ENCODE peak calls at places on chromosomes 1 and 21, in seven cellular contexts. O is AG09309, C is tibial artery, M is bronchial epithelial cell, L is colonic mucosa, G is IMR-90, U is ascending aorta. R is an unnamed sample.

GRCh38 chr21:17930102-17930501 is 110.9 kb upstream of the C21orf91 start:
- DNase-seq in U (no peak), L (no peak), M (no peak), C (no peak), O (no peak), G (no peak), R (no peak)

GRCh38 chr1:29893036-29893723 is 656.9 kb downstream of the PTPRU start:
- DNase-seq in G (no peak), C (no peak), L (no peak), U (no peak), M (no peak), O (no peak), R (no peak)

GRCh38 chr1:184892116-184892515 is 82.2 kb downstream of the NIBAN1 start:
- DNase-seq in M (peak; percentile 76), O (no peak), L (no peak), G (peak; percentile 27), U (no peak), C (no peak), R (no peak)

GRCh38 chr1:198400063-198400462 is 140.4 kb downstream of the ATP6V1G3 start:
- DNase-seq in U (no peak), C (no peak), G (no peak), O (no peak), M (no peak), L (no peak), R (no peak)

GRCh38 chr21:46634966-46635323 is 529 bp upstream of the PRMT2 start:
- DNase-seq in C (no peak), L (peak; percentile 66), U (peak; percentile 85), O (peak; percentile 73), M (peak; percentile 68), G (peak; percentile 87), R (peak; percentile 88)

GRCh38 chr1:200558866-200559459 is 61.6 kb downstream of the KIF14 start:
- DNase-seq in G (peak; percentile 77), U (no peak), L (no peak), C (no peak), M (peak; percentile 67), O (peak; percentile 28), R (peak; percentile 84)

GRCh38 chr1:206713910-206714312 is 29.2 kb downstream of the MAPKAPK2 start:
- DNase-seq in M (no peak), C (no peak), G (peak; percentile 62), L (no peak), O (no peak), U (no peak), R (no peak)

GRCh38 chr1:105427543-105427942 is 1628.9 kb upstream of the PRMT6 start:
- DNase-seq in U (no peak), G (no peak), L (no peak), O (no peak), M (peak; percentile 2), C (no peak), R (peak; percentile 13)

GRCh38 chr1:206013017-206013800 is 10.0 kb upstream of the RAB7B start:
- DNase-seq in L (peak; percentile 14), U (no peak), M (no peak), C (no peak), G (no peak), O (no peak), R (no peak)

GRCh38 chr1:93615201-93616150 is 66.2 kb downstream of the BCAR3 start:
- DNase-seq in U (no peak), C (no peak), G (peak; percentile 77), O (peak; percentile 86), M (peak; percentile 84), L (peak; percentile 38), R (peak; percentile 71)

GRCh38 chr1:226110249-226111108 is 48.0 kb downstream of the H3-3A start:
- DNase-seq in O (no peak), C (peak; percentile 83), M (no peak), U (peak; percentile 90), G (peak; percentile 58), L (peak; percentile 67), R (peak; percentile 81)

GRCh38 chr1:58932820-58933598 is 149.2 kb upstream of the JUN start:
- DNase-seq in O (peak; percentile 66), C (peak; percentile 69), L (peak; percentile 96), U (peak; percentile 67), G (peak; percentile 76), M (peak; percentile 99), R (peak; percentile 82)

GRCh38 chr1:48870596-48870995 is 93.9 kb upstream of the BEND5 start:
- DNase-seq in G (no peak), U (no peak), O (no peak), C (no peak), M (peak; percentile 44), L (no peak), R (peak; percentile 40)

GRCh38 chr1:30147188-30147587 is 576.2 kb downstream of the MATN1 start:
- DNase-seq in L (no peak), O (no peak), U (no peak), M (no peak), C (no peak), G (no peak), R (no peak)

GRCh38 chr1:57206038-57206437 is 217.8 kb downstream of the DAB1 start:
- DNase-seq in C (no peak), O (no peak), U (no peak), G (no peak), L (no peak), M (no peak), R (no peak)

GRCh38 chr1:245991266-245991665 is 515.8 kb downstream of the SMYD3 start:
- DNase-seq in C (no peak), M (no peak), U (no peak), L (no peak), G (no peak), O (no peak), R (no peak)

GRCh38 chr1:55970711-55971110 is 608.7 kb downstream of the PLPP3 start:
- DNase-seq in G (peak; percentile 56), O (peak; percentile 88), U (no peak), L (no peak), C (no peak), M (no peak), R (peak; percentile 26)

GRCh38 chr1:235919127-235919796 is 52.6 kb upstream of the LYST start:
- DNase-seq in O (no peak), U (no peak), M (no peak), C (no peak), L (no peak), G (no peak), R (no peak)

GRCh38 chr1:64826991-64827390 is 82.1 kb downstream of the RAVER2 start:
- DNase-seq in U (no peak), O (peak; percentile 13), C (no peak), M (no peak), L (no peak), G (no peak), R (no peak)

GRCh38 chr1:230114245-230114651 is 47.2 kb downstream of the GALNT2 start:
- DNase-seq in M (no peak), U (no peak), C (no peak), G (peak; percentile 86), O (no peak), L (no peak), R (peak; percentile 82)

GRCh38 chr21:21210552-21210951 is 212.3 kb downstream of the NCAM2 start:
- DNase-seq in U (no peak), G (no peak), M (no peak), L (no peak), C (no peak), O (no peak), R (no peak)

DNA sequence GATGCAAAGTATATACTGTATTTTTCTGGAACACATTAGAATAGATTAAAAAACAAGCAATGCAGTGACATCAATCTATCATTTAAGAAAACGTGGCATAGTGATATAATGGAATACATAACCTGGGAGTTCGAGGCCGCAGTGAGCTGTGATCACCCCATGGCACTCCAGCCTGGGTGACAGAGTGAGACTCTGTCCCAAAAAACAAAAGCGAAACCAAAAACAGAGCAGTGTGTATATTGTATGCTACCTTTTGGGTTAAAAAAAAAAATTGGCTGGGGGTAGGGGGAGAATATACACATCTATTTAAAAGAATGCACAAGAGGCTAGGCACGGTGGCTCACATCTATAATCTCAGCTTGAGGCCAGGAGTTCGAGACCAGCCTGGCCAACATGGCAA is 13.5 kb downstream of the SLC2A1 start:
- DNase-seq in M (no peak), G (no peak), C (no peak), U (no peak), L (no peak), O (no peak), R (no peak)
- H3K4me3 ChIP-seq in M (no peak overlapping the region), G (no peak overlapping the region), C (no peak overlapping the region), U (no peak overlapping the region), L (no peak overlapping the region), O (no peak overlapping the region), R (no peak overlapping the region)

GRCh38 chr1:220787069-220787614 is 429 bp downstream of the MTARC1 start:
- DNase-seq in C (no peak), U (peak; percentile 53), M (peak; percentile 53), L (peak; percentile 86), O (no peak), G (no peak), R (no peak)
- TF ChIP-seq CTCF in C (no peak), U (no peak), M (no peak), L (no peak), O (no peak), G (no peak), R (no peak)

GRCh38 chr1:25818569-25818968 is 1.2 kb upstream of the MTFR1L start:
- DNase-seq in L (no peak), M (no peak), U (no peak), O (no peak), G (no peak), C (no peak), R (no peak)
- H3K4me3 ChIP-seq in L (no peak overlapping the region), M (no peak overlapping the region), U (peak overlapping the region; percentile 91), O (peak overlapping the region; percentile 56), G (no peak overlapping the region), C (peak overlapping the region; percentile 77), R (peak overlapping the region; percentile 3)

GRCh38 chr1:212161231-212161781 is 123.9 kb upstream of the PPP2R5A start:
- DNase-seq in O (peak; percentile 74), M (peak; percentile 77), G (peak; percentile 87), C (no peak), U (no peak), L (no peak), R (peak; percentile 79)

GRCh38 chr1:212167098-212167497 is 118.1 kb upstream of the PPP2R5A start:
- DNase-seq in L (no peak), M (no peak), C (no peak), U (peak; percentile 62), G (peak; percentile 90), O (peak; percentile 13), R (peak; percentile 58)

GRCh38 chr1:212162635-212163034 is 122.6 kb upstream of the PPP2R5A start:
- DNase-seq in M (peak; percentile 50), O (peak; percentile 16), C (no peak), U (no peak), G (peak; percentile 80), L (no peak), R (peak; percentile 67)

GRCh38 chr1:212166296-212167039 is 118.7 kb upstream of the PPP2R5A start:
- DNase-seq in C (no peak), U (no peak), O (no peak), M (no peak), L (no peak), G (no peak), R (no peak)

DNA sequence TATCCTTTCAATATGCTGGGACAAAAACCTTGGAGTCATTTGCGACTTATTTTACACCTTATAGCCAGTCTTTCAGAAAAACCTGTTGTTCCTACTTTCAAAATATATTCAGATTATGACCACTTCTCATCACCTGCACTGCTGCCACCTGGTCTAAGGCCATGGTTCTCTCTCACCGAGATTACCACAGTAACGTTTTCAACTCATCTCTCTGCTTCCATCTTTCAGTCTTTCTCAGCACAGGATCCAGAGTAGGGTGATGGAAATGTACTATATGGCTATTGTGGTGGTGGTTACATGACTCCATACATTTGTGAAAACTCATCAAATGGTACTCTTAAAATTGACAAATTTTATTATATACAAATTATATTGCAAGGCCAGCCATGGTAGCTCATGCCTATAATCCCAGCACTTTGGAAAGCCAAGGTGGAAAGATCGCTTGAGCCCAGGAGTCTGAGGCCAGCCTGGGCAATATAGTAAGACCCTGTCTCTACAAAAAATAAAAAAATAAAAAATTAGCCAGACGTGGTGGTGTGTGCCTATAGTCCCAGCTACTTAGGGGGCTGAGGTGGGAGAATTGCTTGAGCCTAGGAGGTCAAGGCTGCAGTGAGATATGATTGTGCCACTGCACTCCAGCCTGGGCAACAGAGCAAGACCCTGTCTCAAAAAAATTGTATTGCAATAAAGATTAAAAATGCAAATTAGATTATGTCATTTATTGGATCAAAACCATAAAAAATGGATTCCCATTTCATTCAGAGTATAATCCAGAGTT is 120.9 kb upstream of the PPP2R5A start:
- DNase-seq in L (no peak), G (no peak), O (no peak), M (no peak), U (no peak), C (no peak), R (no peak)
- TF ChIP-seq CTCF in L (no peak), G (no peak), O (no peak), M (no peak), U (no peak), C (no peak), R (no peak)